ENCODE peak calls at places on chromosomes 6 and 20, in four cellular contexts. S is H1, Y is K562, K is GM12878. Z is an unnamed sample.

GRCh38 chr20:20946122-20946759 is 159.9 kb downstream of the LINC00237 start:
- DNase-seq in S (no peak), Y (peak; percentile 74), K (no peak), Z (no peak)

GRCh38 chr6:109186012-109186411 is 90.7 kb downstream of the CEP57L1 start:
- DNase-seq in S (no peak), Y (peak; percentile 20), K (no peak), Z (no peak)

GRCh38 chr6:89022747-89023289 is 57.7 kb upstream of the PNRC1 start:
- DNase-seq in S (no peak), Y (no peak), K (no peak), Z (no peak)

GRCh38 chr20:38685853-38686473 is 38.3 kb upstream of the SLC32A1 start:
- DNase-seq in S (no peak), Y (peak; percentile 55), K (no peak), Z (no peak)

GRCh38 chr20:6492396-6493055 is 275.0 kb upstream of the BMP2 start:
- DNase-seq in S (no peak), Y (no peak), K (no peak), Z (no peak)

GRCh38 chr6:1851681-1852456 is 242.2 kb downstream of the FOXC1 start:
- DNase-seq in S (no peak), Y (no peak), K (no peak), Z (no peak)

GRCh38 chr6:70353343-70353913 is 50.5 kb upstream of the COL9A1 start:
- DNase-seq in S (no peak), Y (no peak), K (no peak), Z (no peak)

GRCh38 chr6:71291991-71292390 is 3.4 kb downstream of the OGFRL1 start:
- DNase-seq in S (no peak), Y (no peak), K (no peak), Z (no peak)

GRCh38 chr20:15895126-15895525 is 678.1 kb downstream of the KIF16B start:
- DNase-seq in S (no peak), Y (no peak), K (no peak), Z (no peak)

GRCh38 chr6:24410622-24411021 is 7.9 kb downstream of the MRS2 start:
- DNase-seq in S (no peak), Y (no peak), K (no peak), Z (no peak)
- TF ChIP-seq USF2 in S (no peak), Y (no peak), K (no peak), Z (no peak)

GRCh38 chr6:90350689-90351554 is 54.3 kb upstream of the BACH2 start:
- DNase-seq in S (no peak), Y (peak; percentile 27), K (no peak), Z (no peak)
- TF ChIP-seq EP300 in S (no peak), Y (no peak), K (no peak), Z (no peak)

GRCh38 chr20:59828478-59829414 is 104.7 kb downstream of the SYCP2 start:
- DNase-seq in S (no peak), Y (no peak), K (no peak), Z (peak; percentile 50)
- TF ChIP-seq TAF1 in S (no peak), Y (no peak), K (no peak), Z (no peak)

GRCh38 chr6:158863646-158864045 is 44.5 kb upstream of the EZR start:
- DNase-seq in S (no peak), Y (no peak), K (no peak), Z (no peak)
- TF ChIP-seq USF2 in S (no peak), Y (no peak), K (no peak), Z (no peak)

GRCh38 chr6:129748212-129748900 is 38.4 kb upstream of the ARHGAP18 start:
- DNase-seq in S (no peak), Y (peak; percentile 38), K (peak; percentile 82), Z (no peak)
- TF ChIP-seq EP300 in S (no peak), Y (peak; percentile 87), K (peak; percentile 29), Z (no peak)

GRCh38 chr6:11650711-11651110 is 113.2 kb downstream of the TMEM170B start:
- DNase-seq in S (no peak), Y (no peak), K (no peak), Z (no peak)
- TF ChIP-seq TAF1 in S (no peak), Y (no peak), K (no peak), Z (no peak)

GRCh38 chr20:24987873-24988835 is 4.4 kb downstream of the APMAP start:
- DNase-seq in S (no peak), Y (no peak), K (no peak), Z (no peak)
- TF ChIP-seq USF2 in S (no peak), Y (no peak), K (no peak), Z (no peak)

GRCh38 chr6:125759184-125759902 is 9.9 kb downstream of the HEY2 start:
- DNase-seq in S (no peak), Y (peak; percentile 84), K (no peak), Z (peak; percentile 87)
- TF ChIP-seq EP300 in S (no peak), Y (no peak), K (no peak), Z (no peak)